ENCODE peak calls at places on chromosomes 6 and 20, in seven cellular contexts. M, S, E, O, C, L and Y are unnamed samples. For H3K4me1, the result is how much of the 10 kb centered on the place peaks cover.

GRCh38 chr6:139367810-139368321 is 6.6 kb downstream of the CITED2 start:
- DNase-seq in O (peak), E (no peak), L (no peak), C (no peak), S (no peak), M (peak), Y (no peak)

GRCh38 chr6:34391711-34392496 is 565 bp downstream of the NUDT3 start:
- DNase-seq in M (peak), O (peak), S (no peak), C (peak), L (peak), E (peak), Y (peak)

GRCh38 chr6:123226398-123226797 is 230.4 kb downstream of the CLVS2 start:
- DNase-seq in M (no peak), C (no peak), E (no peak), S (no peak), O (no peak), L (no peak), Y (no peak)

GRCh38 chr6:17305219-17306001 is 24.2 kb downstream of the RBM24 start:
- DNase-seq in S (no peak), E (no peak), C (no peak), M (no peak), L (no peak), O (peak), Y (no peak)

GRCh38 chr6:28742668-28743270 is 181.0 kb downstream of the TRIM27 start:
- DNase-seq in S (no peak), L (no peak), E (no peak), O (peak), C (no peak), M (peak), Y (no peak)

GRCh38 chr6:80725156-80725930 is 618.9 kb downstream of the BCKDHB start:
- DNase-seq in O (no peak), M (no peak), S (no peak), L (no peak), E (no peak), C (no peak), Y (no peak)

GRCh38 chr6:42166444-42167141 is 6.6 kb upstream of the GUCA1A start:
- DNase-seq in M (peak), L (peak), E (no peak), C (peak), O (peak), S (peak), Y (peak)

GRCh38 chr20:34404803-34405202 is 41.7 kb downstream of the ITCH start:
- DNase-seq in O (no peak), M (no peak), L (no peak), E (no peak), C (no peak), S (no peak), Y (no peak)

GRCh38 chr6:161918154-161918553 is 644.3 kb upstream of the AGPAT4 start:
- DNase-seq in L (no peak), S (no peak), E (no peak), M (no peak), O (no peak), C (no peak), Y (no peak)

GRCh38 chr6:113824863-113825262 is 32.3 kb upstream of the MARCKS start:
- DNase-seq in L (no peak), S (no peak), O (no peak), M (no peak), E (no peak), C (no peak), Y (no peak)

DNA sequence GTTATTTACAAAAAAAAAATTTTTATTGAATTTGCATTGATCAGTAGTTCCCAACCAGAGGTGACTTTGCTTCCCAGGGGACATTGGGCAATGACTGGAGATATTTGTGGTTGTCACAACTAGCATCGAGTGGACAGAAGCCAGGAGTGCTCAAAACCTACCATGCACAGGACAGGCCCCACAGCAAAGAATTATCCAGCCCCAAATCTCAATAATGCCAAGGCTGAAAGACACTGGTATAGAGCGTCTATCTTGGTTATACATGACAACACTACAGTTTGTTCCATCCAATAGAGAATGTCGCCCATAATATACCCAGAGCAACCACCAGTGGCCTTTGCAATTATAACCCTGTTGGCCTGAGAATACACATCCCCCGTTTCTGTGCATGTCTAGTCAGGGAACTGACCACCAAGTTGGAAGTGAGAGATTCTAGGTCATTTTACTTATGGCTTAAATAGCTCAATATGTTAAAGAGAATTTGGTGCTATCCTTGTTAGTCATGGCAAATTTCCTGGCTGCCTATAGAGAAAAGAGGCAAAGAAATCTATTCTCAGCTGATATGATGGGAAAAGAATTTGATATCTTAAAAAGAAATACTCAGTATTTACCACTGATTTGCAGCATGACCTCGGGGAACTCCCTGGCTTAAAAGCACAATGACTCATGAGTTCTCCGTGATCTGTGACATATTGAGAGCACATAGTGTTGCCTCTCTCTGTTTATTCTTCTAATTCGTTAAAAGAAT is 76.0 kb upstream of the ADTRP start:
- DNase-seq in O (no peak), C (no peak), E (no peak), M (no peak), S (no peak), L (no peak), Y (no peak)
- H3K4me1 ChIP-seq in O (under half), C (under half), E (under half), M (under half), S (under half), L (under half), Y (under half)

GRCh38 chr20:44204156-44204831 is 6.3 kb downstream of the OSER1 start:
- DNase-seq in L (no peak), O (no peak), M (peak), E (no peak), S (no peak), C (no peak), Y (no peak)
- H3K4me1 ChIP-seq in L (half or more), O (under half), M (under half), E (half or more), S (under half), C (half or more), Y (under half)

GRCh38 chr20:58447733-58448391 is 58.8 kb downstream of the VAPB start:
- DNase-seq in E (no peak), C (peak), O (peak), S (peak), M (peak), L (no peak), Y (peak)
- H3K4me1 ChIP-seq in E (under half), C (under half), O (under half), S (under half), M (under half), L (under half), Y (under half)

GRCh38 chr6:151054304-151054703 is 185.5 kb upstream of the AKAP12 start:
- DNase-seq in L (peak), S (no peak), O (no peak), E (no peak), C (no peak), M (no peak), Y (no peak)

GRCh38 chr6:151052021-151052646 is 186.6 kb downstream of the MTHFD1L start:
- DNase-seq in O (no peak), L (no peak), S (no peak), C (no peak), M (no peak), E (no peak), Y (no peak)

GRCh38 chr6:151056230-151056907 is 183.4 kb upstream of the AKAP12 start:
- DNase-seq in M (no peak), L (no peak), O (no peak), E (no peak), C (no peak), S (no peak), Y (no peak)

DNA sequence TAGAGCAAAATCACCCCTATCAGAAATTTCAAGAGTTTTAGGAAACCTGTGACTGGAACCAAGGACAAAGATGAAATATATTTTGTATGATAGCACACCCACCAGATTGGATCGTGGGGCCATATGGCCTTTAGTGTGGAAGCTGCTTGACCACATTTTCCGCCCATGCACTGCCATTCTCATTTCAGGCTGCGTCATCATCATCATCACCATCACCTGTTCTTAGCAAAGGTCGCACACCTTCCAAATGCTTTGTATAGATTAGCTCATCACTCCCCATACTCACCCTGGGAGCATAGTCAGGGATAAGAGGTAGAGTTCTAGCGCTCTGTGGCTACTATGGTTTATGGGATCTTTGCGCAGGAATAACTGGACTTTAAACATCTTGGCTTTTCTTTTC is 185.7 kb downstream of the MTHFD1L start:
- DNase-seq in L (no peak), S (no peak), M (no peak), O (no peak), E (no peak), C (no peak), Y (no peak)
- H3K4me1 ChIP-seq in L (under half), S (under half), M (under half), O (under half), E (under half), C (under half), Y (under half)

GRCh38 chr6:63806573-63806913 is 170.9 kb downstream of the PHF3 start:
- DNase-seq in C (no peak), E (no peak), S (no peak), O (no peak), M (no peak), L (no peak), Y (no peak)
- H3K4me1 ChIP-seq in C (under half), E (under half), S (under half), O (under half), M (under half), L (under half), Y (under half)

GRCh38 chr6:167839755-167840154 is 13.0 kb downstream of the AFDN start:
- DNase-seq in M (peak), L (no peak), O (no peak), C (no peak), S (no peak), E (no peak), Y (no peak)

GRCh38 chr6:167840160-167840525 is 13.4 kb downstream of the AFDN start:
- DNase-seq in S (no peak), C (no peak), E (no peak), M (no peak), L (no peak), O (no peak), Y (no peak)

GRCh38 chr6:167838207-167838748 is 11.6 kb downstream of the AFDN start:
- DNase-seq in C (no peak), S (no peak), L (no peak), O (no peak), E (no peak), M (no peak), Y (no peak)

GRCh38 chr6:167840526-167841179 is 13.9 kb downstream of the AFDN start:
- DNase-seq in E (no peak), C (no peak), S (no peak), M (no peak), L (no peak), O (peak), Y (no peak)

DNA sequence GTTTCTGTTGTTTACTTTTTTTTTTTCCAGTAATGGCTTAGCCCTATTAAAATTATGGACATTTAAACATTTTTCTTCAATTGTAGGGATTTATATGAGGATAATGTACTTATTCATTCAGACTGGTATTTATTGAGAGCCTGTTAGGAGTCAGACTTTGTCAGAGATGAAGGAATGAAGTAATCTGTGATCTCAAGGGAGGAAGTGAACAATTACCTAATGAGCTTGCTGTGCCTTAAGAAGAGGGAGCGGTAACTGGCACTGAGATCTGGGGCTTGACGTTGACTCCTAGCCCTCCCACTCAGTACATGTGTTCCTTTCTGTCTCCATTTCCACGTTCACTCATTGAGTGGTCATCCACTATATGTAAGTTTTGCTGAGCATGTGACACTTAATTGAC is 12.6 kb downstream of the AFDN start:
- DNase-seq in S (no peak), C (no peak), O (no peak), M (peak), E (no peak), L (no peak), Y (no peak)
- H3K4me1 ChIP-seq in S (under half), C (half or more), O (under half), M (under half), E (under half), L (half or more), Y (under half)

DNA sequence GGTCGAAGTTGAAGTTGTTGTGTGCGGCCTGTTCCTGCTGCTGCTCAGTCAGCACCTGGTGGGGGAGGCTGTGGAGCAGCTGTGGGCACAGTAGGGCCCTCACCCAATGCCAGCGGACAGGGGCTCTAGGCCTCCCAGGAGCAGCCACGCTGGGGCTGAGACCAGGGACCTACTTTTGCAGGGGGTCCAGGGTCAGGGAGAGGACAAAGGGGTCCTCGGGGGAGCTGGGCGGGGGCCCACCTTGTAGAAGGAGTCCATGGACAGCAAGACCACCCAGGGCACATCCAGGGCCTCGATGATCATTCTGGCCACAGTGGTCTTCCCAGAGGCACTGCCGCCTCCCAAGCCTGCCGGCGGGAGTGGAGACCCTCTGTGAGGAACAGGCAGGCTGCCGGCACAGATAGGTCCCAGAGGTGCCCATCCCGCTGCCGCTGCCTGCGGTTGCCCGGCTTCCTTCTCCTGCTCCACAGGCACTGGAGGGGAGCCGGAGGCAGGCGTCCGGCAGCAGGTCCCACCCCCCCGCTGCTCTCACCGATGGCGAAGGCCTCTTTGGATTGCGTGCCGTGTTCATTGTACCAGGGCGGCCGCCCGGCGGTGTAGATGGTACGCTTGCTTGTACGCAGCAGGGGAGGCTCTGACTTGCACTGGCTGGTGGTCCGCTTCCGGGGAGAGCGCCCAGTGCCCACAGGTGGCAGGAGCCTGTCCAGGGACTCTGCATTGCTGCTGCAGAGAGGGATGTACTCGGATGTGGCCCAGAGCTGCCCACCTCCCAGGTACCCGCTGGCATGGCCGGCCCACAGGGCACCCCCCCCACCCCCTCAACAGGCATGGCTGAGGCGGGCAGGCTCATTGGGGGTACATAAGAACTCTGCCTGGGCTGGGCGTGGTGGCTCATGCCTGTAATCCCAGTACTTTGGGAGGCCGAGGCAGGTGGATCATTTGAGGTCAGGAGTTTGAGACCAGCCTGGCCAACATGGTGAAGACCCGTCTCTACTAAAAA is 10.0 kb downstream of the UCKL1 start:
- DNase-seq in S (no peak), M (no peak), C (no peak), O (no peak), L (peak), E (peak), Y (no peak)
- H3K4me1 ChIP-seq in S (under half), M (under half), C (half or more), O (under half), L (half or more), E (half or more), Y (under half)

GRCh38 chr6:105588116-105588710 is 185.3 kb upstream of the PREP start:
- DNase-seq in C (no peak), S (no peak), M (no peak), E (no peak), L (no peak), O (no peak), Y (no peak)
- H3K4me1 ChIP-seq in C (under half), S (under half), M (under half), E (under half), L (under half), O (under half), Y (under half)

GRCh38 chr20:2300002-2300401 is 4.2 kb downstream of the TGM3 start:
- DNase-seq in C (no peak), L (no peak), S (no peak), M (no peak), E (no peak), O (no peak), Y (no peak)
- H3K4me1 ChIP-seq in C (under half), L (under half), S (under half), M (under half), E (under half), O (under half), Y (under half)

GRCh38 chr20:2984028-2984501 is 59.4 kb upstream of the GNRH2 start:
- DNase-seq in C (no peak), E (no peak), L (no peak), S (no peak), M (no peak), O (no peak), Y (no peak)

GRCh38 chr20:2981646-2982045 is 61.8 kb upstream of the GNRH2 start:
- DNase-seq in S (no peak), E (no peak), O (no peak), M (no peak), L (no peak), C (no peak), Y (no peak)

GRCh38 chr20:2986466-2986865 is 57.0 kb upstream of the GNRH2 start:
- DNase-seq in C (no peak), O (no peak), M (peak), L (no peak), S (no peak), E (no peak), Y (no peak)

GRCh38 chr20:2984956-2985661 is 58.3 kb upstream of the GNRH2 start:
- DNase-seq in S (no peak), M (peak), O (no peak), C (no peak), L (no peak), E (no peak), Y (no peak)

GRCh38 chr20:2983508-2983907 is 59.9 kb upstream of the GNRH2 start:
- DNase-seq in L (no peak), M (no peak), S (no peak), C (no peak), E (no peak), O (no peak), Y (no peak)
- H3K4me1 ChIP-seq in L (under half), M (under half), S (under half), C (under half), E (under half), O (under half), Y (under half)